ENCODE peak calls at places on chromosomes 5 and 9, in five cellular contexts. U is HepG2, D is GM12878, T is K562, A is H1. X is an unnamed sample.

GRCh38 chr9:94905606-94906005 is 179.1 kb downstream of the AOPEP start:
- DNase-seq in D (no peak), U (no peak), T (no peak), A (peak), X (no peak)

GRCh38 chr5:154541553-154541952 is 63.5 kb upstream of the HAND1 start:
- DNase-seq in T (no peak), U (no peak), A (peak), D (no peak), X (no peak)

GRCh38 chr9:104386425-104387069 is 117.5 kb upstream of the OR13F1 start:
- DNase-seq in D (no peak), A (no peak), U (peak), T (peak), X (no peak)

GRCh38 chr5:126854526-126855110 is 77.7 kb downstream of the LMNB1 start:
- DNase-seq in A (peak), D (no peak), T (no peak), U (no peak), X (no peak)

GRCh38 chr5:124650960-124651662 is 95.3 kb downstream of the ZNF608 start:
- DNase-seq in D (no peak), A (peak), T (no peak), U (no peak), X (no peak)

GRCh38 chr5:81852277-81853004 is 101.5 kb upstream of the SSBP2 start:
- DNase-seq in T (peak), A (peak), U (no peak), D (no peak), X (no peak)

GRCh38 chr5:67693956-67694564 is 497.5 kb upstream of the CD180 start:
- DNase-seq in A (no peak), T (no peak), U (no peak), D (no peak), X (no peak)

GRCh38 chr9:131701789-131702337 is 38.0 kb downstream of the RAPGEF1 start:
- DNase-seq in U (no peak), A (no peak), T (no peak), D (no peak), X (no peak)

GRCh38 chr9:83623634-83623991 is 670 bp downstream of the IDNK start:
- DNase-seq in D (no peak), U (peak), A (no peak), T (peak), X (no peak)

GRCh38 chr5:135130526-135131215 is 96.6 kb upstream of the PITX1 start:
- DNase-seq in D (no peak), T (no peak), A (no peak), U (no peak), X (no peak)

GRCh38 chr5:72394688-72395087 is 74.5 kb downstream of the PTCD2 start:
- DNase-seq in U (no peak), D (no peak), A (no peak), T (peak), X (no peak)

GRCh38 chr9:88535226-88535931 is 401 bp downstream of the NXNL2 start:
- DNase-seq in U (no peak), D (no peak), T (no peak), A (no peak), X (no peak)

GRCh38 chr9:21801683-21802417 is 586 bp upstream of the MTAP start:
- DNase-seq in D (no peak), A (peak), T (no peak), U (peak), X (no peak)

GRCh38 chr9:37200572-37201005 is 80.2 kb downstream of the ZCCHC7 start:
- DNase-seq in A (no peak), T (peak), D (no peak), U (no peak), X (no peak)

GRCh38 chr5:120073722-120074121 is 390.4 kb upstream of the PRR16 start:
- DNase-seq in A (no peak), U (no peak), T (no peak), D (no peak), X (no peak)

GRCh38 chr5:53820802-53821171 is 260.3 kb downstream of the NDUFS4 start:
- DNase-seq in D (peak), A (no peak), U (no peak), T (no peak), X (no peak)

DNA sequence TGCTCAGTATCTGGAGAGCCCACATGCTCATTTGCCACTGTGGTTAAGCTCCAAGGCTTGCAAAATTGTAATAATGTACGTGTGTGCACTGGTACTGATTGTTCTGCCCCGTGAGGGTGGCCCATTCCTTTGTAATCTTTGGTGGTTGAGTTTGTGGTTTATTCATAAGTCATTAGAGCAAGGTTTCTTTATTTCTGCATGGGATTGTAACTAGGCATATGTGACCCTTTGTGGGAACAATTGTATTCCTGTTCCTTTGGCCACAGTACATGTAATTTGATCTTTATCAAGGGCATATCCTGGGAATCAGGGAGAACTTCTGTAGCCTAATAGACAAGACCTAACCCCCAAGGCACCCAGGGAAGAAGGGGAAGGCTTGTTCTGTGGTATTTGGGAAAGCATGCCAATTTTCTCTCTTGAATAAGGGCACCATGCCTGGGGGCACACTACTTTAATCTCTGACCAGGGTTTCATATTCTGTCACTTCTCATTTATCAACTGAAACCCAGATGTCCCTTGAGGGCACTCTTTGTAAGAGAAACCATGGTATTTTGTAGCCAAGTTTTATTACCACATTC is 74.6 kb downstream of the NPR3 start:
- DNase-seq in D (peak), U (no peak), A (no peak), T (no peak), X (no peak)
- TF ChIP-seq TAF1 in D (no peak), U (no peak), A (no peak), T (no peak), X (no peak)

GRCh38 chr9:69580582-69580945 is 91.6 kb downstream of the APBA1 start:
- DNase-seq in U (no peak), D (no peak), A (no peak), T (no peak), X (no peak)

GRCh38 chr9:69583641-69584234 is 88.4 kb downstream of the APBA1 start:
- DNase-seq in A (no peak), U (no peak), T (no peak), D (no peak), X (no peak)

GRCh38 chr9:69584746-69585145 is 87.4 kb downstream of the APBA1 start:
- DNase-seq in U (no peak), A (no peak), D (no peak), T (no peak), X (no peak)

GRCh38 chr9:69582018-69582417 is 90.2 kb downstream of the APBA1 start:
- DNase-seq in T (no peak), D (no peak), A (no peak), U (no peak), X (no peak)

GRCh38 chr9:69582544-69583297 is 89.5 kb downstream of the APBA1 start:
- DNase-seq in U (no peak), T (no peak), D (no peak), A (no peak), X (no peak)
- TF ChIP-seq POLR2A in U (no peak), T (no peak), D (no peak), A (no peak), X (no peak)

GRCh38 chr5:83125560-83125959 is 48.2 kb downstream of the XRCC4 start:
- DNase-seq in A (no peak), D (no peak), T (no peak), U (peak), X (no peak)
- TF ChIP-seq TAF1 in A (no peak), D (no peak), T (no peak), U (no peak), X (no peak)

GRCh38 chr9:89606049-89606481 is 1.3 kb downstream of the GADD45G start:
- DNase-seq in T (peak), U (peak), D (no peak), A (no peak), X (no peak)
- TF ChIP-seq POLR2A in T (no peak), U (no peak), D (no peak), A (no peak), X (no peak)

GRCh38 chr5:83405662-83406061 is 65.9 kb upstream of the VCAN start:
- DNase-seq in T (no peak), U (no peak), A (no peak), D (no peak), X (no peak)
- TF ChIP-seq TAF1 in T (no peak), U (no peak), A (no peak), D (no peak), X (no peak)

GRCh38 chr9:76895186-76895585 is 10.7 kb downstream of the PRUNE2 start:
- DNase-seq in D (no peak), T (no peak), U (no peak), A (no peak), X (no peak)
- TF ChIP-seq POLR2A in D (no peak), T (no peak), U (no peak), A (no peak), X (no peak)

DNA sequence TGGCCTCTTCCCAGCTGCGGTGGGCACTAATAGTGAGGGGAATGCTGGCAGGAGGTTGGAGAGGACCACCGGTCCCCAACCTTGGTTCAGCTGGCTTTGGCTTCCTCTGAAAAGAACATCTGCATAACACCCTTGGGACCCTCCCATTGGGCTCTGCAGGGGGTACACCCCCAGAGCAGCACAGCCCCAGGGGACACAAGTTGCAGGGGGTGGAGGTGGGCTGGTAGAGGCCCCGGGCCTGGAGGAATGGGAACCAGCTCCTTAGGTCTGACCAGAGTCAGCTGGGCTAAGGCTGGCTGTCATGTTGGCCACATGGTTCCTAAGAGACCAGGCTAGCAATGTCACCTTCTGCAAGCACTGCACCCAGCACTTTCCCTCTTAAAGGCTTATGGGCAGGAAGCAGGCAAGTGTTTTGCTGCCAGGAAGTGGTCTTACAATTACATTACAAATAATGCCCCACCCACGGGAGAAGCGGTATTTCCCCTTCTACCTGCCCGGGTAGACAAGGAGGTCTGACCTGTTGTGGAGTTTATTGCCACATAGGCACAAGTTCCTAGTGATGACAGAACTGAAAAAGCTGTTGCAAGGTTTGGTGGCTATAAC is 18.1 kb downstream of the GCNT4 start:
- DNase-seq in D (no peak), T (no peak), A (no peak), U (no peak), X (no peak)
- TF ChIP-seq TAF1 in D (no peak), T (no peak), A (no peak), U (no peak), X (no peak)

DNA sequence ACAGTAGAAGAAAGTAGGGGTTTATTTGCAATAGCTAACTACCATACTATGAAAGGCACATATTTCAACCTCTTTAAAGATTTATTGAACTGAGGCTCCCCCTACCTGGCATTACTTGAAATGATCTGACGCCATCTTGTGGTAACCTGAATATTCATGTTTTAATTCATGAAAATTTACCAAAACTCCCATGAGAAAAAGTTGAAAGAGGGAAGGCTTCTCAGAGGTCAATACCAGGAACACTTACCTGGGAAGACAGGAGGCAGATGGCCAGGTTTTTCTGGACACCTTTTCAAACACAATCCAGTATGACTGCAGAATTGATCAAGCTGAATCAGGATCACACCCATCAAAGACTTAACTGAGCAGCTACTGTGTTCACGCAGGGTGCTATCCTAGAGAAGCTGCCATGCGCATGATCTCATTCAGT is 9.4 kb downstream of the PRELID2 start:
- DNase-seq in T (peak), U (peak), A (no peak), D (no peak), X (no peak)
- TF ChIP-seq POLR2A in T (no peak), U (no peak), A (no peak), D (no peak), X (no peak)

X was measured in GM12891.